ENCODE peak calls at places on chromosomes 7 and 10, in seven cellular contexts. M, R, D, K, O, Z and H are unnamed samples.

GRCh38 chr10:62681211-62681940 is 123.1 kb upstream of the ADO start:
- DNase-seq in R (no peak), K (peak), D (no peak), O (peak), M (peak), Z (peak), H (peak)

GRCh38 chr10:29947701-29948060 is 111.7 kb downstream of the JCAD start:
- DNase-seq in O (no peak), D (no peak), M (no peak), R (no peak), Z (no peak), K (no peak), H (no peak)

GRCh38 chr10:11678074-11678793 is 63.9 kb upstream of the ECHDC3 start:
- DNase-seq in D (peak), M (no peak), R (no peak), Z (peak), K (no peak), O (peak), H (peak)

GRCh38 chr7:34655384-34655783 is 2.6 kb upstream of the NPSR1 start:
- DNase-seq in R (no peak), Z (no peak), K (no peak), O (no peak), D (no peak), M (no peak), H (no peak)

GRCh38 chr10:31605846-31606543 is 287.0 kb downstream of the ZEB1 start:
- DNase-seq in O (no peak), D (no peak), R (no peak), K (no peak), Z (no peak), M (no peak), H (no peak)

GRCh38 chr10:124993728-124994451 is 52.0 kb downstream of the ZRANB1 start:
- DNase-seq in Z (no peak), K (peak), D (no peak), O (no peak), R (no peak), M (no peak), H (no peak)

GRCh38 chr10:124587811-124588211 is 126.2 kb downstream of the LHPP start:
- DNase-seq in M (no peak), R (no peak), D (no peak), O (no peak), K (no peak), Z (no peak), H (no peak)

GRCh38 chr10:44043646-44044368 is 341.1 kb downstream of the CXCL12 start:
- DNase-seq in R (no peak), M (peak), D (no peak), Z (no peak), O (no peak), K (peak), H (no peak)

GRCh38 chr10:34008641-34009040 is 674.2 kb upstream of the NRP1 start:
- DNase-seq in O (no peak), K (peak), D (no peak), M (no peak), Z (no peak), R (no peak), H (no peak)
- TF ChIP-seq CTCF in O (no peak), K (no peak), D (no peak), M (no peak), Z (no peak), R (no peak), H (no peak)

GRCh38 chr7:4806983-4807625 is 31.7 kb downstream of the AP5Z1 start:
- DNase-seq in Z (no peak), M (no peak), R (no peak), K (no peak), O (no peak), D (no peak), H (no peak)

GRCh38 chr7:4809091-4809591 is 33.7 kb downstream of the AP5Z1 start:
- DNase-seq in O (no peak), D (no peak), M (peak), R (no peak), K (no peak), Z (no peak), H (no peak)

GRCh38 chr7:4807708-4808420 is 32.4 kb downstream of the AP5Z1 start:
- DNase-seq in K (no peak), D (no peak), R (no peak), Z (no peak), M (no peak), O (no peak), H (no peak)

GRCh38 chr7:4809691-4810090 is 34.3 kb downstream of the AP5Z1 start:
- DNase-seq in M (no peak), R (no peak), D (no peak), O (peak), Z (no peak), K (no peak), H (peak)

DNA sequence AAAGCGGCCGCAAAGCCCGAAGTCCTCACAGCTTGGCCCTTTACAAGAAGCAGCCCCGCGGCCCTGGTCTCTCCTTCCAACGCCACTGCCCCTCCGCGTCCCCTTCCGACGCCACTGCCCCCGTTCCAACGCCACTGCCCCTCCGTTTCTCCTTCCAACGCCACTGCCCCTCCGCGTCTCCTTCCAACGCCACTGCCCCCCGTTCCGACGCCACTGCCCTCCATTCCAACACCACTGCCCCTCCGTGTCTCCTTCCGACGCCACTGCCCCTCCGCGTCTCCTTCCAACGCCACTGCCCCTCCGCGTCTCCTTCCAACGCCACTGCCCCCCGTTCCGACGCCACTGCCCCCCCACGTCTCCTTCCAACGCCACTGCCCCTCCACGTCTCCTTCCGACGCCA is 33.1 kb downstream of the AP5Z1 start:
- DNase-seq in Z (no peak), D (no peak), M (no peak), R (no peak), O (no peak), K (no peak), H (no peak)
- H3K4me3 ChIP-seq in Z (no peak), D (no peak), M (no peak), R (no peak), O (no peak), K (no peak), H (no peak)

GRCh38 chr10:88733215-88733614 is 26.6 kb upstream of the LIPN start:
- DNase-seq in R (no peak), M (no peak), Z (no peak), K (no peak), O (no peak), D (no peak), H (no peak)
- TF ChIP-seq CTCF in R (no peak), M (no peak), Z (no peak), K (no peak), O (no peak), D (no peak), H (no peak)

DNA sequence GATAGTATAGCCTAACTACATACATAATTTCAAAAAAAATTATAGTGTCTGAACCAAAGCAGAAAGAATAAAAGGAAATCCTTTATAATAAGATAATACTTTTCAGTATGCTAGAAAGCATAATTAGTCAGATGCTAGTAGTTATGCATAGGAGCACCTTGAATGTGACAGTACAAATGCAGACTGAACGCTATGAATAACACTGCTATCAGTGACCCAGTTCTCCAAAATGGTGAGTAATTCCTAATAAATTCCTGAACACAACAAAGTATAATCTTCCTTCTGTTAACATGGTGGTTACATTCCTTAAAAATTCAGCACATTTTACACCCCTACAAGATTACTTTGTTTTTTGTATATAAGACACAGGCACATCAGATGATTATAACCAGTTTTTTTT is 1.2 kb upstream of the CHPF2 start:
- DNase-seq in R (no peak), K (no peak), O (no peak), M (no peak), Z (no peak), D (no peak), H (no peak)
- H3K4me3 ChIP-seq in R (no peak), K (no peak), O (no peak), M (no peak), Z (no peak), D (no peak), H (no peak)